ENCODE peak calls at places on chromosomes 5 and 9, in nine cellular contexts. J, F, L, Z, S, D, E, V and Q are unnamed samples.
A peak's percentile ranks its signal among the peaks of the same experiment; 100 is the strongest.

GRCh38 chr9:131656356-131657030 is 83.4 kb downstream of the RAPGEF1 start:
- DNase-seq in J (no peak), F (peak; percentile 77), L (no peak), Z (peak; percentile 80), S (no peak), D (peak; percentile 59), E (no peak), V (peak; percentile 62), Q (peak; percentile 70)

GRCh38 chr5:107542428-107542827 is 128.3 kb downstream of the EFNA5 start:
- DNase-seq in J (no peak), F (peak; percentile 44), L (peak; percentile 66), Z (no peak), S (no peak), D (peak; percentile 34), E (peak; percentile 76), V (peak; percentile 92), Q (no peak)

GRCh38 chr5:135741040-135741439 is 93.4 kb upstream of the SLC25A48 start:
- DNase-seq in J (no peak), F (no peak), L (no peak), Z (no peak), S (no peak), D (no peak), E (no peak), V (no peak), Q (no peak)

GRCh38 chr5:137880313-137880712 is 8.9 kb upstream of the PKD2L2 start:
- DNase-seq in J (no peak), F (no peak), L (no peak), Z (no peak), S (no peak), D (no peak), E (no peak), V (no peak), Q (no peak)

GRCh38 chr5:14768838-14769365 is 102.7 kb downstream of the ANKH start:
- DNase-seq in J (no peak), F (no peak), L (no peak), Z (no peak), S (no peak), D (no peak), E (no peak), V (no peak), Q (no peak)

GRCh38 chr9:2066312-2067273 is 51.4 kb downstream of the SMARCA2 start:
- DNase-seq in J (peak; percentile 54), F (no peak), L (no peak), Z (no peak), S (no peak), D (no peak), E (peak; percentile 67), V (no peak), Q (no peak)

GRCh38 chr5:159452480-159453167 is 122.3 kb upstream of the IL12B start:
- DNase-seq in J (no peak), F (no peak), L (no peak), Z (no peak), S (no peak), D (no peak), E (no peak), V (no peak), Q (no peak)

GRCh38 chr5:176887252-176887849 is 11.8 kb downstream of the HK3 start:
- DNase-seq in J (no peak), F (no peak), L (no peak), Z (no peak), S (no peak), D (no peak), E (no peak), V (no peak), Q (no peak)

DNA sequence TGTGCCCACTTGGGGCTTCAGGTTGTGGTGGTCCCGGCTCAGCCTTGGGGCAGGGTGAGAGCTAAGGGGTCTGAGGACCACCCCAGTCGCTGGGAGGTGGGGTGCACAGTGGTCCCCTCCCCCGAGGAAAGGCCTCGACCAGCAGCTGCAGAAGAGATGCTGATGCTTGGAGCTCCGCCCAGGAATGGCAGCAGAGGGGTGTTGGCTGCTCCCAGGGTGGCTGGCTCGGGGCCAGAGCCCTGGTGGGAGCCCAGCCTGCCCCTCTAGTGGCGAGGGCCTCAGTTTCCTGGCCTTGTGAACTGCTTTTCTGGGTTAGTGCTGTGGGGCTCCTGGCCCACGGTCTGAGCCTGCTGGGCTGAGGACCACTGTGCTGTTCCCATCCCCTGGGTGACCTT is 1.2 kb downstream of the DIPK1B start:
- DNase-seq in J (no peak), F (no peak), L (no peak), Z (no peak), S (no peak), D (peak; percentile 64), E (no peak), V (no peak), Q (no peak)
- H3K4me3 ChIP-seq in J (peak overlapping the region; percentile 99), F (no peak overlapping the region), L (peak overlapping the region; percentile 65), Z (no peak overlapping the region), S (no peak overlapping the region), D (peak overlapping the region; percentile 90), E (no peak overlapping the region), V (peak overlapping the region; percentile 50), Q (no peak overlapping the region)

GRCh38 chr5:173743641-173744343 is 127.3 kb upstream of the BOD1 start:
- DNase-seq in J (no peak), F (no peak), L (no peak), Z (no peak), S (no peak), D (no peak), E (no peak), V (no peak), Q (no peak)

GRCh38 chr5:173746050-173746449 is 129.6 kb upstream of the BOD1 start:
- DNase-seq in J (no peak), F (no peak), L (no peak), Z (no peak), S (no peak), D (no peak), E (peak; percentile 46), V (no peak), Q (no peak)

GRCh38 chr5:173745561-173745960 is 129.1 kb upstream of the BOD1 start:
- DNase-seq in J (no peak), F (no peak), L (no peak), Z (no peak), S (no peak), D (no peak), E (no peak), V (no peak), Q (no peak)

GRCh38 chr5:173745123-173745522 is 128.7 kb upstream of the BOD1 start:
- DNase-seq in J (no peak), F (peak; percentile 75), L (no peak), Z (no peak), S (no peak), D (no peak), E (no peak), V (no peak), Q (no peak)

DNA sequence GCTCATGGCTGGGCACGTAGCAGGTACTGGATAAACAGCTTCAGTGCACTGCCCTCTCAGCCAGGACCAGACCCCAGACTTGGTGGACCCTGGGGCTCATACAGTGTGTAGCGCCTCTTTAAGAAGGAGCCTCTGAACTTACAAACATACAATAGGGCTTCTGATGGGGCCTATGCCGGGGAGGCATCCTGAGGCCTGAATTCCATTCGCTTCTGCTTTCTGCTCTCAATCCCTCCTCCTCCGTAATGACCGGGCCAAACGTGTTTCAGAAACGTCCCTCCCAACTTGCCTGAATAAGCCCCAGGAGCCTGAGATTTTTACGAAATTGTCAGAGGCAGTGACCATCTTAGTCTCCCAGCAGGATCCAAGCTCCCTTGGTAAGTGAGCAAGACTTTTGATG is 128.1 kb upstream of the BOD1 start:
- DNase-seq in J (peak; percentile 44), F (no peak), L (no peak), Z (no peak), S (no peak), D (no peak), E (no peak), V (no peak), Q (no peak)
- H3K27ac ChIP-seq in J (no peak overlapping the region), F (peak overlapping the region; percentile 48), L (no peak overlapping the region), Z (no peak overlapping the region), S (no peak overlapping the region), D (peak overlapping the region; percentile 40), E (no peak overlapping the region), V (no peak overlapping the region), Q (no peak overlapping the region)

DNA sequence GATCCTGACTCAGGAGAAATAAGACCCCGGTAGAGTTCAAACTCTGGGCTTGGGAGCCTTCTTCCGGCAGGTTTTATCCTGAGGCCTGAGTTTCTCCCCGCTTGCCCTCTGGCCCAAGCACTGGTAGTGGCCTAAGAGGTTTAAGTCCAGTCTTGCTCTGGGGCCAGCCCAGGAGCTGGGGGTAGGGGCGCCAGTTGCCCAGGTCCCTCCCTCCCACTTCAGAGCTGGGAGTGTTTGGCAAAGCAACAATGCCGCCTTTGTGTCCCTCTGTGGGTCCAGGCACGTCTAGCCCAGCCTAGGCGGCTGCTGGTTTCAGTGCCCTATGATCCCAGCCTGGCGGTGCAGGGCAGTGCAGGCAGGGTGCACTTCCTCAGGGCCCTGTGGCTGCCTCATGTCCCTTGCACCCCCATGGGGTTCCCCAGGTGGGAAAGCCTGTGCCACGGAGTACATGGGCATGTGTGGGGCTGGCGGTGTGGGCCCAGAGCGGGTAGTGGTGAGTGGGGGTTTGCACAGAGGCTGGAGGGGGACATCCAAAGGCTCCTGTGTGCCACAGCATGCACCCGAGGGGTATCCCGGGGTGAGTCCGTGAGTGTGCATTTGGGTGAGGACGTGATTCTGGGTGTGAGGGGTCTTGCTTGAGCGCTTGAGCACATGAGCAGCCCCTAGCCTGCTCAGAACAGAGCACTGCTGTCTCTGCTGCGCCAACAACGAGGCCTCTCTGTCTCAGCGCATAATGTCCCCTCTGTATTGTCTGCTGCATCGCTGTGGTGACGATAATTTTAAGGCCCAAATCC is 61.7 kb upstream of the PSD2 start:
- DNase-seq in J (peak; percentile 50), F (peak; percentile 56), L (no peak), Z (no peak), S (no peak), D (no peak), E (no peak), V (peak; percentile 68), Q (no peak)
- H3K4me3 ChIP-seq in J (no peak overlapping the region), F (no peak overlapping the region), L (no peak overlapping the region), Z (no peak overlapping the region), S (no peak overlapping the region), D (no peak overlapping the region), E (no peak overlapping the region), V (no peak overlapping the region), Q (no peak overlapping the region)

GRCh38 chr5:36665638-36666037 is 59.2 kb downstream of the SLC1A3 start:
- DNase-seq in J (no peak), F (no peak), L (no peak), Z (no peak), S (no peak), D (no peak), E (no peak), V (no peak), Q (no peak)
- H3K27ac ChIP-seq in J (no peak overlapping the region), F (no peak overlapping the region), L (no peak overlapping the region), Z (no peak overlapping the region), S (no peak overlapping the region), D (no peak overlapping the region), E (no peak overlapping the region), V (no peak overlapping the region), Q (no peak overlapping the region)

DNA sequence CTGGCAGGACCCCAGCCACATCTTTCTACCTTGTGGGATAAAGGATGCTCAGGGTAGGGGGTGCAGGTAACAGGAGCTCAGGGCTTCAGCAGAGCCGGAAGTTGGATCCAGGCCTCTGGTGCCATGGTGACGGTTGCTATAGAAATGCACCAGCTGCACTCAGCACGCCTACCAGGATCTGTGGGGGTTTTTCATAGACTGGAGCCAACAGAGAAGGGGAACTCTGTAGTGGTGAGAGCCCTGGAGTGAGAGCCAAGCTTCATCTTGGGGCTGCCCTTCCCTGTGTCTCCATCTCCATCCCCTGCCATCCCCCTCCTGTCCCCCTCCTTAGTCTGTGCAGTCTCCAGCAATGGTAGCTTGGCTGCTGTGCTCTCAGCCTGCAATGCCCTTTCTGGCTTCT is 27.5 kb upstream of the BOD1 start:
- DNase-seq in J (peak; percentile 81), F (no peak), L (no peak), Z (no peak), S (no peak), D (no peak), E (no peak), V (peak; percentile 37), Q (no peak)
- H3K4me3 ChIP-seq in J (no peak overlapping the region), F (no peak overlapping the region), L (no peak overlapping the region), Z (no peak overlapping the region), S (no peak overlapping the region), D (no peak overlapping the region), E (no peak overlapping the region), V (no peak overlapping the region), Q (no peak overlapping the region)